ENCODE peak calls at places on chromosomes 13 and 19, in four cellular contexts. V is spleen, G is suprapubic skin, D is esophagus squamous epithelium. I is an unnamed sample.

GRCh38 chr13:43285891-43286602 is 262.7 kb downstream of the DNAJC15 start:
- DNase-seq in D (no peak), V (no peak), G (no peak), I (no peak)

GRCh38 chr13:111060237-111060919 is 54.7 kb upstream of the ARHGEF7 start:
- DNase-seq in V (no peak), G (no peak), D (no peak), I (no peak)

GRCh38 chr13:100497394-100497793 is 91.2 kb downstream of the GGACT start:
- DNase-seq in G (no peak), D (no peak), V (no peak), I (no peak)

GRCh38 chr13:52830946-52831345 is 17.5 kb downstream of the PCDH8 start:
- DNase-seq in D (no peak), G (no peak), V (no peak), I (no peak)

GRCh38 chr19:3094638-3095374 is 644 bp downstream of the GNA11 start:
- DNase-seq in G (peak; percentile 76), D (no peak), V (peak; percentile 82), I (no peak)

GRCh38 chr13:94198666-94199065 is 280.8 kb downstream of the DCT start:
- DNase-seq in V (no peak), G (no peak), D (no peak), I (no peak)

GRCh38 chr19:19626516-19627441 is 1.2 kb downstream of the LPAR2 start:
- DNase-seq in G (no peak), V (peak; percentile 84), D (no peak), I (no peak)

GRCh38 chr13:33057019-33057785 is 41.0 kb downstream of the KL start:
- DNase-seq in G (no peak), D (no peak), V (no peak), I (peak; percentile 24)

GRCh38 chr19:5545984-5546383 is 21.8 kb downstream of the TINCR start:
- DNase-seq in D (no peak), G (no peak), V (no peak), I (no peak)

GRCh38 chr13:60757481-60757880 is 360.5 kb downstream of the TDRD3 start:
- DNase-seq in G (no peak), D (no peak), V (no peak), I (no peak)

GRCh38 chr19:30011051-30011578 is 69.1 kb downstream of the URI1 start:
- DNase-seq in G (no peak), V (no peak), D (no peak), I (no peak)

GRCh38 chr13:48493076-48493765 is 39.7 kb downstream of the RCBTB2 start:
- DNase-seq in V (no peak), G (no peak), D (no peak), I (no peak)

GRCh38 chr19:19372656-19373416 is 32.6 kb upstream of the GATAD2A start:
- DNase-seq in D (no peak), V (peak; percentile 90), G (no peak), I (peak; percentile 34)

GRCh38 chr13:29422015-29422414 is 173.5 kb downstream of the SLC7A1 start:
- DNase-seq in D (no peak), V (no peak), G (no peak), I (no peak)

GRCh38 chr19:53102701-53103140 is 501 bp downstream of the ZNF160 start:
- DNase-seq in G (no peak), D (no peak), V (peak; percentile 86), I (no peak)

GRCh38 chr13:62643799-62644484 is 1228.3 kb upstream of the PCDH20 start:
- DNase-seq in G (no peak), V (no peak), D (no peak), I (no peak)

GRCh38 chr13:35833031-35833430 is 298.2 kb downstream of the DCLK1 start:
- DNase-seq in G (no peak), V (no peak), D (no peak), I (no peak)

DNA sequence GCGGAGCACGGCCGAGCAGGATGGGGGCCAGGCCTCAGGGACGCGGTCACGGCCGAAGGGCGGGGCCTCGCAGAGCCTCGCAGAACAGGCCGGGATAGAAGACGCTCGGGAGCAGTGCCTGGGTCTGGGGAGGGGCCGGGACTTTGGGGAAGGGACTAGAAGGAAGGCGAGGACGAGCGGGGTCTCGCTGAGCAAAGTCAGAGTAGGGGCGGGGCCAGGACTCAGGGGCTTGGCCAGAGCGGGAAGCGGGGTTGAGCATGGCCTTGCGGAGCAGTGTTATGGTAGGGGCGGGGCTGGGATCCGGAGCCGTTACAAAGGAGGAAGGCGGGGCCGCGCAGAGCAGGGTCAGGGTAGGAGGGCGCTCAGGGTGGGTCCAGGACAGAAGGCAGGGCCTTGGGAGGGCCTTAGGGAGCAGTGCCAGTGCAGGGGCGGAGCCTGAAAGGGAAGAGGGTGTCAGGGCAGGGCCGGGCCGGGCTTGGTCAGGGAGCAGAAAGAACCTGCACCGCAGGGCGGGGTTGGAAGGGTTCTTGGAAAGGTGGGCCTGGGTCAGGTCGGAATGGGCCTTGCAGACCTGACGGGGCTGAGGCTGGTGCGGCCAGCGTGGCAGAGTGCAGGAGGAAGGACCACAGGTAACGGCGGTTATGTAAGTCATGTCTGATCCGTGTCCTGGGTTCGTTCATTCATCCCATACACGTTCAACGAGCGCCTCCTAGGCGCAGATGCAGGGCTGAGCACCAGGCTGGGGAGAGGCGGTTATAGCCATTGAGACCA is 535 bp upstream of the ATP8B3 start:
- DNase-seq in V (peak; percentile 98), D (peak; percentile 83), G (peak; percentile 97), I (peak; percentile 96)
- TF ChIP-seq POLR2A in V (no peak), D (peak; percentile 24), G (no peak), I (no peak)

DNA sequence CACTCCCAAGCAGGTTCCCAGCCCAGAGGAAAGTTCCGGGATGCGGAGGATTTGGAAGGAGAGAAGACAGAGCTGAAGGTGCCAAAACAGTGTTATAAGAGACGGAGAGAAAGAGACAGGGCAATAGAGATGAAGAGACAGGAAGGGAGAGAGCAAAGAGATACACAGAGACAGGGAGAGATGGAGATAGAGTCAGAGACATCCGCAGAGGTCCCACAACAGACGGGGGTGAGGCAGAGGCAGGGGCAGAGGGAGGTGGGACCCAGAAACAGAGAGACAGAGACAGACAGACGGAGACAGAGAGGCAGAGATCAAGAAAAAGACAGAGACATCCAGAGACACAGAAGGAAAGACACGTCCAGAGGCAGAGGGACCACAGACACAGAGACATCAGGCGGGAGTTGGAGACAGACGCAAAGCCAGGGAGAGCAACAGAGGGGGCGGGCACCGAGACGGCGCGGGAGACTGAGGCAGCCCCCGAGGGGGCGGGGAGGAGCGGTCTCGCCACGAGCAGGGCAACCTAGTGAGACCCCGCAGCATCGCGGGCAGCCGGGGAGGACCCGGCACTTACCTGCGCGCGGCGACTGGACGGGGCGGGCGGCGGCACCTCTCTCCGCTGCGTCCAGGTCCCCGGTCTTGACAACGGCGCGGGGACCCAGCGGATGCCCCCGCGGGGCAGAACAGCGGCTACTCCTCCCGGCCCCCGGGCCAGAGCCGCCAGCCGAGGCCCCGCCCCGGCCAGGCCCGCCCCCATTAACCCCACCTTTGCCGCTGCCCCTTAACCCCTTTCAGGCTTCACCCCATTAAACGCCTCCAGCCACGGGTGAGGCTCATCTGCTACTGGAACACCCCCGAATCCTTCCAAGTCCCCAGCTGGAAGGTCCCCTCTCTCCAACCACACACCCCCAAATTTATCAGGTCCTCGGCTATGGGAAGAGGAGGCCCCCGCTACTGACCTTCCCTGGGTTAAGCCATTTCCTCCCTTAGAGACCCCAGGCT is at the start of gene GPR4:
- DNase-seq in D (no peak), G (no peak), V (no peak), I (no peak)
- H3K27ac ChIP-seq in D (peak within 1 kb of the TSS; percentile 58), G (no peak within 1 kb of the TSS), V (no peak within 1 kb of the TSS), I (no peak within 1 kb of the TSS)

GRCh38 chr19:39409207-39409885 is 2.7 kb downstream of the ZFP36 start:
- DNase-seq in V (peak; percentile 98), G (peak; percentile 96), D (peak; percentile 79), I (peak; percentile 90)
- TF ChIP-seq POLR2A in V (peak; percentile 17), G (peak; percentile 86), D (peak; percentile 88), I (no peak)

GRCh38 chr13:24911135-24911524 is 147.2 kb downstream of the RNF17 start:
- DNase-seq in G (no peak), D (no peak), V (no peak), I (no peak)
- H3K27ac ChIP-seq in G (no peak overlapping the region), D (no peak overlapping the region), V (no peak overlapping the region), I (no peak overlapping the region)

GRCh38 chr19:54435551-54436016 is 13.4 kb upstream of the LENG8 start:
- DNase-seq in V (no peak), G (no peak), D (no peak), I (no peak)

GRCh38 chr19:54434862-54435174 is 14.2 kb upstream of the LENG8 start:
- DNase-seq in D (no peak), G (no peak), V (no peak), I (no peak)

GRCh38 chr19:54436031-54436523 is 12.9 kb upstream of the LENG8 start:
- DNase-seq in D (no peak), G (no peak), V (no peak), I (peak; percentile 56)

GRCh38 chr19:54433697-54434096 is 15.3 kb upstream of the LENG8 start:
- DNase-seq in G (no peak), D (no peak), V (no peak), I (no peak)

DNA sequence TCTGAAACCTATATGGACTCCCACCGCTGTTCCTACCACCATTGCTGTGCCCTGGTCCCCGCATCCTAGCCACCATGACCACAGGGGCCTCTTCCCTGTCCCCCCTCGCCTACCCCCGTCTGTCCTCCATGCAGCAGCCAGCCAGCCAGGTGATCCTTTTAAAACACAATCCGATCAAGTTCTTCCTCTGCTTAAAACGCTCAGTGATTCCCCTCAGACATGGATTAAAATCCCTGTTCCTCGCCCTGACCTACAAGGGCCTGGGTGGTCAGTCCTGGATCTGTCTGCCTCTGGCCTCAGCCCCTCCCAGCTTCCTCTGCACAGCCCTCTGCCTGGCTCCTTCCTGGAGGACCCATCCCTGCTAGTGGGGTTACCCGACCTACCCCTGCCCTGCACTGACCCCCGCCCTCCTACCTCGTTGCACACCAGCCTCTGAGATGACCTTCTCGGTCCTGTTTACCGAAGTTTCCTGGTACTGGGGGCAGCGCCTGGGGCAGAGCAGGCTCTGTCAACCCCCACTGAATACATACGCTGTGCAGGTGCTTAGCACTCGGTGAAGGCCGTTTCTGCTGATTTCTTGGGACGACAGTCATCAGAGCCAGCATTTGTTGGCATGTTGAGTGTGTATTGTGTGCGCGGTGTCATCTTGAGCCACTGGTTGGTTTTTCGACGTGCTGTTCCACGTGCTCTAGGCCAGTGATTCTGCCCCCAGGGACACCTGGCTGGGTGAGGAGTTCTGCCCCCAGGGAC is 14.7 kb upstream of the LENG8 start:
- DNase-seq in V (no peak), D (no peak), G (no peak), I (no peak)
- TF ChIP-seq POLR2A in V (no peak), D (no peak), G (no peak), I (no peak)